ENCODE peak calls at places on chromosomes 11 and 22, in eight cellular contexts. K is A549, D is upper lobe of right lung, E is GM23248, X is GM23338, O is uterus, W is right lobe of liver, M is neuronal stem cell. T is an unnamed sample.

GRCh38 chr11:115439385-115439784 is 64.8 kb downstream of the CADM1 start:
- DNase-seq in K (no peak), D (no peak), E (no peak), X (no peak), O (no peak), W (no peak), M (no peak), T (no peak)

GRCh38 chr11:45400594-45400993 is 114.5 kb upstream of the SYT13 start:
- DNase-seq in K (no peak), D (no peak), E (peak; percentile 77), X (no peak), O (no peak), W (no peak), M (no peak), T (peak; percentile 90)

GRCh38 chr22:29427176-29427760 is 11.1 kb upstream of the RFPL1 start:
- DNase-seq in K (no peak), D (no peak), E (peak; percentile 42), X (no peak), O (no peak), W (no peak), M (no peak), T (no peak)

GRCh38 chr22:42236848-42237247 is 33.6 kb downstream of the TCF20 start:
- DNase-seq in K (no peak), D (no peak), E (no peak), X (no peak), O (no peak), W (no peak), M (no peak), T (no peak)

GRCh38 chr11:101915811-101916291 is 471 bp downstream of the ANGPTL5 start:
- DNase-seq in K (peak; percentile 45), D (no peak), E (peak; percentile 80), X (peak; percentile 13), O (no peak), W (no peak), M (no peak), T (no peak)

GRCh38 chr22:43514476-43515157 is 102.8 kb downstream of the MPPED1 start:
- DNase-seq in K (no peak), D (no peak), E (no peak), X (peak; percentile 23), O (no peak), W (no peak), M (no peak), T (no peak)

GRCh38 chr22:44735518-44736428 is 16.6 kb upstream of the ARHGAP8 start:
- DNase-seq in K (peak; percentile 56), D (peak; percentile 89), E (peak; percentile 63), X (peak; percentile 92), O (peak; percentile 69), W (peak; percentile 84), M (peak; percentile 67), T (peak; percentile 98)

GRCh38 chr22:30305906-30306628 is 16.8 kb upstream of the CASTOR1 start:
- DNase-seq in K (no peak), D (no peak), E (peak; percentile 30), X (no peak), O (no peak), W (no peak), M (no peak), T (no peak)

GRCh38 chr11:96073536-96073935 is 149.6 kb upstream of the MTMR2 start:
- DNase-seq in K (no peak), D (no peak), E (no peak), X (no peak), O (no peak), W (no peak), M (no peak), T (no peak)

GRCh38 chr11:75919525-75919924 is 104.5 kb downstream of the UVRAG start:
- DNase-seq in K (no peak), D (no peak), E (peak; percentile 38), X (no peak), O (no peak), W (no peak), M (no peak), T (peak; percentile 83)

GRCh38 chr11:83895516-83895915 is 609.3 kb upstream of the CCDC90B start:
- DNase-seq in K (no peak), D (no peak), E (no peak), X (peak; percentile 19), O (no peak), W (no peak), M (peak; percentile 24), T (no peak)

GRCh38 chr11:45409587-45409986 is 123.4 kb upstream of the SYT13 start:
- DNase-seq in K (no peak), D (no peak), E (peak; percentile 52), X (peak; percentile 6), O (no peak), W (no peak), M (no peak), T (no peak)

GRCh38 chr11:65555693-65556231 is 2.4 kb downstream of the LTBP3 start:
- DNase-seq in K (peak; percentile 84), D (no peak), E (peak; percentile 95), X (no peak), O (no peak), W (no peak), M (no peak), T (peak; percentile 99)

GRCh38 chr11:7564803-7565202 is 51.0 kb downstream of the PPFIBP2 start:
- DNase-seq in K (no peak), D (no peak), E (no peak), X (no peak), O (no peak), W (no peak), M (no peak), T (no peak)

GRCh38 chr11:20289732-20290131 is 73.8 kb upstream of the HTATIP2 start:
- DNase-seq in K (no peak), D (no peak), E (no peak), X (no peak), O (no peak), W (no peak), M (no peak), T (no peak)

GRCh38 chr11:15818132-15818842 is 538.1 kb downstream of the SOX6 start:
- DNase-seq in K (no peak), D (no peak), E (no peak), X (no peak), O (no peak), W (no peak), M (no peak), T (no peak)

GRCh38 chr22:29700949-29701927 is 18.6 kb upstream of the CABP7 start:
- DNase-seq in K (peak; percentile 44), D (no peak), E (peak; percentile 25), X (peak; percentile 77), O (no peak), W (no peak), M (no peak), T (peak; percentile 65)

GRCh38 chr11:116513278-116513823 is 259.4 kb downstream of the BUD13 start:
- DNase-seq in K (no peak), D (no peak), E (no peak), X (no peak), O (no peak), W (no peak), M (no peak), T (no peak)

GRCh38 chr11:57802411-57802810 is 40.8 kb downstream of the CTNND1 start:
- DNase-seq in K (no peak), D (no peak), E (no peak), X (no peak), O (no peak), W (no peak), M (no peak), T (no peak)

GRCh38 chr11:123364145-123364544 is 65.9 kb upstream of the GRAMD1B start:
- DNase-seq in K (no peak), D (no peak), E (no peak), X (no peak), O (no peak), W (no peak), M (peak; percentile 27), T (no peak)

GRCh38 chr11:123365955-123366354 is 64.1 kb upstream of the GRAMD1B start:
- DNase-seq in K (no peak), D (no peak), E (no peak), X (peak; percentile 39), O (no peak), W (no peak), M (no peak), T (no peak)

GRCh38 chr11:123362941-123363340 is 67.1 kb upstream of the GRAMD1B start:
- DNase-seq in K (no peak), D (no peak), E (peak; percentile 4), X (no peak), O (no peak), W (no peak), M (no peak), T (no peak)

GRCh38 chr11:123360267-123360936 is 69.7 kb upstream of the GRAMD1B start:
- DNase-seq in K (no peak), D (no peak), E (no peak), X (no peak), O (no peak), W (no peak), M (no peak), T (no peak)

GRCh38 chr11:123363556-123363955 is 66.5 kb upstream of the GRAMD1B start:
- DNase-seq in K (no peak), D (no peak), E (no peak), X (no peak), O (no peak), W (no peak), M (no peak), T (no peak)
- H3K27ac ChIP-seq in K (no peak overlapping the region), D (no peak overlapping the region), E (no peak overlapping the region), X (no peak overlapping the region), O (no peak overlapping the region), W (no peak overlapping the region), M (no peak overlapping the region), T (no peak overlapping the region)

GRCh38 chr11:71300187-71300586 is 47.8 kb upstream of the SHANK2 start:
- DNase-seq in K (no peak), D (no peak), E (no peak), X (no peak), O (no peak), W (no peak), M (no peak), T (peak; percentile 29)

GRCh38 chr11:71301046-71301857 is 48.9 kb upstream of the SHANK2 start:
- DNase-seq in K (no peak), D (peak; percentile 48), E (no peak), X (no peak), O (no peak), W (no peak), M (no peak), T (no peak)

GRCh38 chr11:71302911-71303310 is 50.5 kb upstream of the SHANK2 start:
- DNase-seq in K (peak; percentile 24), D (peak; percentile 22), E (peak; percentile 20), X (peak; percentile 29), O (no peak), W (no peak), M (no peak), T (peak; percentile 57)

GRCh38 chr11:71302534-71302909 is 50.1 kb upstream of the SHANK2 start:
- DNase-seq in K (no peak), D (peak; percentile 37), E (no peak), X (no peak), O (no peak), W (no peak), M (no peak), T (peak; percentile 23)

GRCh38 chr11:71301858-71302533 is 49.6 kb upstream of the SHANK2 start:
- DNase-seq in K (no peak), D (peak; percentile 54), E (no peak), X (no peak), O (no peak), W (no peak), M (no peak), T (peak; percentile 29)
- H3K4me1 ChIP-seq in K (peaks cover 46% of the 10 kb centered on the region), D (no peaks in the 10 kb centered on the region), E (peaks cover 22% of the 10 kb centered on the region), X (no peaks in the 10 kb centered on the region), O (no peaks in the 10 kb centered on the region), W (no peaks in the 10 kb centered on the region), M (no peaks in the 10 kb centered on the region), T (peaks cover 29% of the 10 kb centered on the region)

GRCh38 chr11:47938791-47939560 is 41.4 kb upstream of the PTPRJ start:
- DNase-seq in K (no peak), D (no peak), E (no peak), X (no peak), O (no peak), W (no peak), M (no peak), T (no peak)
- H3K27ac ChIP-seq in K (peak overlapping the region; percentile 87), D (peak overlapping the region; percentile 67), E (peak overlapping the region; percentile 16), X (no peak overlapping the region), O (no peak overlapping the region), W (no peak overlapping the region), M (peak overlapping the region; percentile 19), T (peak overlapping the region; percentile 52)

GRCh38 chr11:94751806-94752205 is 16.4 kb upstream of the AMOTL1 start:
- DNase-seq in K (no peak), D (no peak), E (peak; percentile 61), X (no peak), O (no peak), W (no peak), M (no peak), T (no peak)
- H3K4me1 ChIP-seq in K (peaks cover 61% of the 10 kb centered on the region), D (peaks cover 6% of the 10 kb centered on the region), E (peaks cover 63% of the 10 kb centered on the region), X (peaks cover 8% of the 10 kb centered on the region), O (no peaks in the 10 kb centered on the region), W (no peaks in the 10 kb centered on the region), M (peaks cover 7% of the 10 kb centered on the region), T (peaks cover 30% of the 10 kb centered on the region)

T was measured in osteoblast.